ENCODE peak calls at places on chromosomes 12 and 14, in nine cellular contexts. A, V, W, L, E, K, R, B and G are unnamed samples. For H3K4me1, the result is how much of the 10 kb centered on the place peaks cover.

GRCh38 chr12:130669797-130670196 is 46.3 kb downstream of the RIMBP2 start:
- DNase-seq in A (no peak), V (no peak), W (no peak), L (no peak), E (no peak), K (no peak), R (no peak), B (no peak), G (no peak)

GRCh38 chr14:106518054-106518943 is 991.9 kb downstream of the TMEM121 start:
- DNase-seq in A (peak), V (no peak), W (no peak), L (no peak), E (peak), K (peak), R (no peak), B (no peak), G (peak)

GRCh38 chr12:66903782-66904396 is 225.0 kb upstream of the GRIP1 start:
- DNase-seq in A (no peak), V (no peak), W (no peak), L (no peak), E (no peak), K (no peak), R (no peak), B (no peak), G (no peak)

GRCh38 chr12:130555628-130556485 is 160.2 kb downstream of the RIMBP2 start:
- DNase-seq in A (peak), V (no peak), W (no peak), L (no peak), E (no peak), K (no peak), R (no peak), B (no peak), G (no peak)

GRCh38 chr12:99611590-99611989 is 36.0 kb upstream of the GARIN6 start:
- DNase-seq in A (no peak), V (no peak), W (no peak), L (no peak), E (no peak), K (no peak), R (no peak), B (no peak), G (no peak)

GRCh38 chr12:6452245-6452731 is 446 bp downstream of the TAPBPL start:
- DNase-seq in A (peak), V (no peak), W (no peak), L (no peak), E (no peak), K (no peak), R (peak), B (no peak), G (peak)

GRCh38 chr14:91796622-91797347 is 64.9 kb upstream of the CATSPERB start:
- DNase-seq in A (no peak), V (no peak), W (no peak), L (no peak), E (no peak), K (no peak), R (no peak), B (no peak), G (no peak)

GRCh38 chr12:9761407-9761736 is 671 bp upstream of the CD69 start:
- DNase-seq in A (no peak), V (no peak), W (no peak), L (no peak), E (peak), K (no peak), R (no peak), B (no peak), G (no peak)

GRCh38 chr12:11813422-11813813 is 163.9 kb downstream of the ETV6 start:
- DNase-seq in A (no peak), V (no peak), W (no peak), L (no peak), E (no peak), K (no peak), R (no peak), B (no peak), G (no peak)

GRCh38 chr12:115264605-115265004 is 580.6 kb upstream of the TBX3 start:
- DNase-seq in A (no peak), V (no peak), W (no peak), L (no peak), E (no peak), K (no peak), R (no peak), B (no peak), G (no peak)

GRCh38 chr14:97705107-97705506 is 907.9 kb downstream of the VRK1 start:
- DNase-seq in A (no peak), V (no peak), W (no peak), L (no peak), E (no peak), K (no peak), R (no peak), B (no peak), G (no peak)

GRCh38 chr12:64800640-64801039 is 23.8 kb upstream of the TBC1D30 start:
- DNase-seq in A (no peak), V (no peak), W (no peak), L (no peak), E (no peak), K (no peak), R (no peak), B (no peak), G (no peak)

GRCh38 chr12:38892976-38893375 is 12.4 kb downstream of the CPNE8 start:
- DNase-seq in A (no peak), V (no peak), W (no peak), L (no peak), E (no peak), K (no peak), R (no peak), B (no peak), G (no peak)

GRCh38 chr12:28497889-28498411 is 307.7 kb downstream of the CCDC91 start:
- DNase-seq in A (no peak), V (no peak), W (no peak), L (peak), E (no peak), K (no peak), R (no peak), B (no peak), G (peak)

GRCh38 chr14:89340782-89341181 is 76.3 kb downstream of the FOXN3 start:
- DNase-seq in A (no peak), V (no peak), W (no peak), L (no peak), E (no peak), K (no peak), R (no peak), B (no peak), G (no peak)

DNA sequence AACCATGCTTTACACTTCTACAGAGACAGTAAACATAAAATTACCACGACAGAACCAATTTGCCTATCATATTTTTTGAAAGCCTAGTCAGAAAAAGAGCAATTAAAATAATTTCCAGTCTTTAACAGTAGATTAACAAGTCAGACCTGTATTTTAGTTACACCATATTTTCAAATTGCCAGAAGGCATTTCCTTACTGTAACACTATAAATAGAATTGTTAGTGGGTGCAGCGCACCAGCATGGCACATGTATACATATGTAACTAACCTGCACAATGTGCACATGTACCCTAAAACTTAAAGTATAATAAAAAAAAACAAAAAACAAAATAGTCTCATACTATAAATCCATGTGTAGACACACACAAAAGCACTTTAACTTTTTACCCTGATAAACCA is 16.0 kb downstream of the SOS2 start:
- DNase-seq in A (no peak), V (no peak), W (no peak), L (peak), E (no peak), K (no peak), R (no peak), B (no peak), G (no peak)
- H3K4me1 ChIP-seq in A (under half), V (under half), W (under half), L (under half), E (under half), K (under half), R (under half), B (under half), G (under half)

GRCh38 chr12:113479578-113480335 is 8.1 kb upstream of the LHX5 start:
- DNase-seq in A (peak), V (peak), W (no peak), L (no peak), E (no peak), K (peak), R (no peak), B (no peak), G (no peak)
- H3K4me3 ChIP-seq in A (no peak), V (peak), W (no peak), L (no peak), E (no peak), K (no peak), R (no peak), B (no peak), G (no peak)

DNA sequence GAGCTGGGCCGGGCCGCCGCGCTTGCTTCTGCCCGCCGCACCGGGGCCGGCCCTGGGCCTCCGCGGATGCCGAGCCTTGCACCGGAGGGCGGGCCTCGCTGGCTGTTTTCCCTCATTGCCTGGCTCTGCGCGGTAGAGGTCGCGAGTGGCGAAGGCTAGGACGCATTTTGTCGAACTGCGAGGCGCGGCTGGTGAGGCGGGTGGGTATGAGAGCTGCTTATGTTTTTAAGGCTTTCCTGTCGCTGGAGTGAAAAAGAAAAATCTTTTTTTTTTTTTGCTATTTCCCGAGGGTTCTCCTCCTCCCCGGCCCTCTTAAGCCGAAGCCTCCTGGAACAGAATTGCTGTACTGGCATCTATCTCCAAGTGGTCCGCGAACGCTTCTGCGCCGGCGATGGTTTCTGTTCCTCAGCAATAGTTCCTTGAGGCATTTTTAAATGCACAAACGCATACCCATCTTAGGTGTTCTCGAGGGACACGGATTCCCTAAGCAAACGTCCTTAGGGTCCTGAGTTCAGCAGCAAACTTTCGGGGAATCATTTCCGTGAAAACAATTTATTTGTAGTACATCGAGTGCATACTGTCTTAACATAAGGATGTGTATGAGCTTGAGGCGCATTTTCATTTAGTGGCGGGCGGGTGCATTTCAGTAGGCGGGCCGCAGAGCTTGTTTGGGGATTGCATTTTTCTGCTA is 631 bp downstream of the RESF1 start:
- DNase-seq in A (peak), V (peak), W (peak), L (peak), E (peak), K (no peak), R (peak), B (peak), G (peak)
- H3K4me1 ChIP-seq in A (under half), V (under half), W (under half), L (under half), E (under half), K (under half), R (under half), B (under half), G (under half)

GRCh38 chr14:77258566-77258965 is 12.4 kb downstream of the NGB start:
- DNase-seq in A (no peak), V (no peak), W (no peak), L (no peak), E (no peak), K (no peak), R (no peak), B (no peak), G (no peak)
- H3K4me3 ChIP-seq in A (no peak), V (no peak), W (no peak), L (no peak), E (no peak), K (no peak), R (no peak), B (no peak), G (no peak)

GRCh38 chr12:71456316-71456715 is 16.7 kb downstream of the LGR5 start:
- DNase-seq in A (no peak), V (peak), W (no peak), L (no peak), E (no peak), K (no peak), R (no peak), B (no peak), G (no peak)

GRCh38 chr12:71460318-71460717 is 20.7 kb downstream of the LGR5 start:
- DNase-seq in A (no peak), V (no peak), W (no peak), L (no peak), E (no peak), K (no peak), R (no peak), B (no peak), G (no peak)

GRCh38 chr12:71452006-71452405 is 12.4 kb downstream of the LGR5 start:
- DNase-seq in A (no peak), V (no peak), W (no peak), L (no peak), E (no peak), K (no peak), R (no peak), B (no peak), G (no peak)

GRCh38 chr12:71456990-71457389 is 17.4 kb downstream of the LGR5 start:
- DNase-seq in A (no peak), V (no peak), W (no peak), L (no peak), E (no peak), K (no peak), R (no peak), B (no peak), G (no peak)

DNA sequence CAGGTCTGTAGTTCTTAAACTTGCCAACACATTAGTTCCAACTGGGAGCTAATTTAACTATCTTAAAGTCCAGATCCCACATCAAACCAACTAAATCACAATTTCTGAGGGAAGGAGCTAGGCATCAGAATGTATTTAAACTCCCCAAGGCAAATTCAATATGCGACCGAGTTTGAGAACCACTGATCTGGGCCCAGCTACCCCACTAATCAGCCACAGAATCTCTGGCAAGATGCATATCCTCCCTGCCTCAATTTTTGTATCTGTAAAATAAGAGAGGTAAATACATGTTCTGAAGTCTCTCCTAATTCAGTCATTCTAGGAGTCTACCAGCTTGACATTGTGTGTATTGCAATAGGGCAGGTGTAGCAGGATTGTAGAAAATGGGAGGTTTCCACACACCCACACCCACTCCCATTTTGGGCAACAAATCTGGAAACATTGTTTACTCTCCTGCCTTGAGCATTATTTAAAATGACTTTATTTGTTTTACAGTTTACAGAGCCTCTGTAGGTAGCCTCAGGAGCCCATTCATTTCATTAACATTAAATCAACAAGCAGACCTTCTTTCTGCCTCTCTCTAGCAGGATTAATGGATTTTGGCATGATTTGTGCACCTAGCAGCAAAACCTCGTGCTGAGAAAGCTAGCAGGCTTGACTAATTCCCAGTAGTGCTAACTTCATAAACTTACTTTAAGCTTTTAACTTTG is 15.6 kb downstream of the LGR5 start:
- DNase-seq in A (no peak), V (no peak), W (no peak), L (no peak), E (no peak), K (no peak), R (no peak), B (no peak), G (no peak)
- H3K4me1 ChIP-seq in A (under half), V (under half), W (under half), L (under half), E (under half), K (under half), R (under half), B (under half), G (under half)

DNA sequence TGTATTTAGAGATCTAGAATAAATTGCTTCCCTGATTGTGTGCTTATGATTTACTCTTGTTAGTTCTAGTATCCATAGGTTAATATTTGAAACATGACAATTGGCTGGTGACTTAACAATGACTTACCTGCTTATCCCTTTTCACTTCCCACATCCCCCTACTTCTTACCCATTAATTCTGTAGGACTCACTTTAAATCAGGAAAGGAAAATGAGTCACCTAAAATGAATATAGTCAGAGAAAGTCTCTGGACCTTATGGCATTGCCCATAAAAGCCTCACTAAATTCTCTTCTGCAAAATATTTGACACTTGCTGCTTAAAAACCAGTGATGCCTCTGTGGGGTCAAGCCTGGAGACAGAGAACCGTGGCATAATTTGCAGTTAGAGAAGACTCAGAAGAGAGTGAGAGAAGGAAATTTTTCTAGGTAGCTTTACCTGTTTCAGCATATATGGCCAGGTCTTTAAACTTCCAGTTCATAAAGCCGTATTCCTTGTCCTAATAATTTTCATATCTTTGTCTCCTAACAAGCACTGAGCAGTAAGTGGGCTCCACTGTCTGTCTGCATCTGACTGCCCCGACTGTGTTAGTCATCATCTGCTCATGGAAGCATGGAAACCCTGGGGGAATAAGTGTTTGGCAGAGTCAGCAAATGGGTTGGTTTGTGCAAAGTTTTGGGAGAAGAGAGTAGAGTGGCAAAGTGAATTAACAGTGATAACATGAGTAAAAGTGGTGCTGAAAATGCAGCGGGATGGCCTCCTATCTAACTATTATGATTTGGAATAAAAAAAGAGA is 294.4 kb downstream of the AKAP6 start:
- DNase-seq in A (no peak), V (no peak), W (no peak), L (no peak), E (no peak), K (no peak), R (no peak), B (no peak), G (no peak)
- H3K4me3 ChIP-seq in A (no peak), V (no peak), W (no peak), L (no peak), E (no peak), K (no peak), R (no peak), B (no peak), G (no peak)

GRCh38 chr12:105335856-105336255 is 5.4 kb downstream of the C12orf75 start:
- DNase-seq in A (no peak), V (no peak), W (no peak), L (no peak), E (no peak), K (no peak), R (no peak), B (no peak), G (no peak)

GRCh38 chr12:105336411-105336810 is 5.9 kb downstream of the C12orf75 start:
- DNase-seq in A (no peak), V (no peak), W (no peak), L (no peak), E (no peak), K (no peak), R (no peak), B (no peak), G (no peak)

GRCh38 chr12:105338954-105339353 is 8.5 kb downstream of the C12orf75 start:
- DNase-seq in A (no peak), V (no peak), W (no peak), L (no peak), E (no peak), K (no peak), R (no peak), B (no peak), G (no peak)

GRCh38 chr12:105334568-105334967 is 4.1 kb downstream of the C12orf75 start:
- DNase-seq in A (no peak), V (no peak), W (no peak), L (no peak), E (no peak), K (no peak), R (no peak), B (no peak), G (no peak)

GRCh38 chr12:105337391-105337790 is 6.9 kb downstream of the C12orf75 start:
- DNase-seq in A (no peak), V (no peak), W (no peak), L (no peak), E (no peak), K (no peak), R (no peak), B (no peak), G (no peak)
- H3K4me1 ChIP-seq in A (under half), V (under half), W (under half), L (under half), E (under half), K (under half), R (under half), B (under half), G (under half)

DNA sequence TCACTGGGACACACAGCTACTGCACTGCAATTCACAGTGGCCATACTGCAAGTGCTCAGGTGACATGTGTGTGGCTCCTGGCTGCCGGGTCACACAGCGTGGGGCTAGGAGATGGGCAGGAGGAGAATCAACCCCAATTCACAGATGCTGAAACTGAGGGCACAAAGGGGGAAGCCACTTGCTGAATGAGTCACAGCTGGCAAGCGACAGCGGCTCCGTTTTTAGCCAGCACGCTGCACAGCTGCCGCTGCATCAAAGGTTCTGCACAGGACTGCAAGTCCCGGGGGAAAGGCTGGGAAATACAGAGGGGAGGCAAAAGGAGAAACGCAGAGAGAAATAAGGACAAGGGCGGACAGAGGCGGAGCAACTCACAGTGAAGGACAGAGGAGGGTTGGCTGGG is 57.9 kb downstream of the KDM2B start:
- DNase-seq in A (no peak), V (no peak), W (no peak), L (no peak), E (no peak), K (no peak), R (no peak), B (no peak), G (peak)
- H3K4me3 ChIP-seq in A (no peak), V (no peak), W (no peak), L (no peak), E (no peak), K (no peak), R (no peak), B (no peak), G (peak)